ENCODE peak calls at places on chromosomes 11 and 22, in nine cellular contexts. N is fibroblast of lung; Y is NT2/D1; H is uterus; G is esophagus squamous epithelium; P is upper lobe of left lung; E is IMR-90; T is stomach; S is CD4-positive, alpha-beta T cell. I is an unnamed sample. For H3K9me3, the result is how much of the 10 kb centered on the place peaks cover.

GRCh38 chr11:108997826-108998225 is 333.0 kb downstream of the DDX10 start:
- DNase-seq in N (no peak), Y (no peak), H (no peak), G (no peak), P (no peak), E (peak), T (no peak), S (no peak), I (no peak)

GRCh38 chr22:22442928-22443709 is 65.4 kb downstream of the ZNF280B start:
- DNase-seq in N (no peak), Y (no peak), H (no peak), G (no peak), P (no peak), E (no peak), T (no peak), S (no peak), I (no peak)

GRCh38 chr11:34214961-34215805 is 109.8 kb downstream of the NAT10 start:
- DNase-seq in N (peak), Y (no peak), H (no peak), G (no peak), P (no peak), E (peak), T (no peak), S (peak), I (no peak)

GRCh38 chr11:118634435-118635236 is 27.2 kb downstream of the PHLDB1 start:
- DNase-seq in N (peak), Y (peak), H (peak), G (no peak), P (peak), E (peak), T (peak), S (no peak), I (no peak)

GRCh38 chr11:62540804-62541671 is 5.6 kb downstream of the AHNAK start:
- DNase-seq in N (no peak), Y (no peak), H (peak), G (no peak), P (no peak), E (peak), T (no peak), S (no peak), I (no peak)

GRCh38 chr11:73249858-73250773 is 22.0 kb upstream of the P2RY6 start:
- DNase-seq in N (no peak), Y (no peak), H (no peak), G (no peak), P (no peak), E (no peak), T (no peak), S (no peak), I (no peak)

GRCh38 chr22:17922925-17923898 is 101.1 kb downstream of the MICAL3 start:
- DNase-seq in N (peak), Y (no peak), H (no peak), G (no peak), P (no peak), E (peak), T (no peak), S (no peak), I (no peak)

GRCh38 chr11:130915556-130916237 is 582 bp downstream of the SNX19 start:
- DNase-seq in N (no peak), Y (no peak), H (no peak), G (no peak), P (no peak), E (no peak), T (no peak), S (no peak), I (peak)

GRCh38 chr22:18965526-18966421 is 29.7 kb upstream of the PRODH start:
- DNase-seq in N (no peak), Y (no peak), H (no peak), G (no peak), P (peak), E (no peak), T (no peak), S (no peak), I (no peak)

GRCh38 chr22:48982321-48982905 is 845.3 kb downstream of the BRD1 start:
- DNase-seq in N (no peak), Y (no peak), H (no peak), G (no peak), P (peak), E (no peak), T (no peak), S (no peak), I (no peak)
- H3K9me3 ChIP-seq in N (under half), Y (under half), H (under half), G (under half), P (under half), E (under half), T (under half), S (under half), I (under half)

GRCh38 chr22:48350456-48350855 is 1477.2 kb downstream of the BRD1 start:
- DNase-seq in N (no peak), Y (no peak), H (no peak), G (no peak), P (no peak), E (no peak), T (no peak), S (no peak), I (no peak)

GRCh38 chr22:48346911-48347310 is 1480.8 kb downstream of the BRD1 start:
- DNase-seq in N (no peak), Y (no peak), H (no peak), G (no peak), P (no peak), E (no peak), T (no peak), S (no peak), I (no peak)

GRCh38 chr22:48347311-48347710 is 1480.4 kb downstream of the BRD1 start:
- DNase-seq in N (no peak), Y (no peak), H (no peak), G (no peak), P (no peak), E (no peak), T (no peak), S (no peak), I (no peak)

GRCh38 chr22:48346311-48346710 is 1481.4 kb downstream of the BRD1 start:
- DNase-seq in N (no peak), Y (no peak), H (no peak), G (no peak), P (no peak), E (no peak), T (no peak), S (no peak), I (no peak)

DNA sequence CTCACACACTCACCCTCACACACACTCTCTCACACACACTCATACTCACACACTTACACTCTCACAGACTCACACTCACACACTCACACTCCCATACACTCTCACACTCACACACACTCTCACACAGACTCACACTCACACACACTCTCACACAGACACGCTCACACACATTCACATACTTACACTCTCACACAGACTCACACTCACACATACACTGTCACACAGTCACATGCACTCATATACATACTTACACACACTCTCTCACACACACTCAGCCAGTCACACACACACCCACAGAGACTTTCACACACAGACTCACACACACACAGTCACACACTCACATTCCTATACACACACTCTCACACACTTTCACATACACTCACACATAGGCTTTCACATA is 1478.8 kb downstream of the BRD1 start:
- DNase-seq in N (no peak), Y (no peak), H (no peak), G (no peak), P (no peak), E (no peak), T (no peak), S (no peak), I (no peak)
- H3K9me3 ChIP-seq in N (under half), Y (under half), H (under half), G (under half), P (under half), E (under half), T (under half), S (under half), I (under half)

DNA sequence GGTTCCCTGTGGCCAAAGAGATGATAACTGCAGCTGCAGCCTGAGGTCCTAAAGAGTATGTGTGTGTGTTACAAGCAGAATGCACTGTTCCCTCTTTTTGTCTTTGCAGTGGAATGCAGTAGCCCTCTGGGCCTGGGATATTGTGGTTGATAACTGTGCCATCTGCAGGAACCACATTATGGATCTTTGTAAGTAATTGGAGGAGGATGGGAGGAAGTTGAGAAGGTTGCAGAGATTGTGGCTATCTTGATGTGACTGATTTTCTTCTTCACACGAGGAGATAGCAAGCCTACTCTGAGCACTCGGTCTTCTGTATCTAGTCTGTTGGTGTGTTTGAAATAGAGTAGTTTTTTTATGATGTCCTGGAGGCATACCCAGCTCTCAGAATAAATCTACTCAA is 2.3 kb downstream of the RBX1 start:
- DNase-seq in N (no peak), Y (no peak), H (no peak), G (no peak), P (no peak), E (no peak), T (no peak), S (no peak), I (no peak)
- H3K9me3 ChIP-seq in N (under half), Y (under half), H (under half), G (under half), P (under half), E (under half), T (under half), S (under half), I (under half)

GRCh38 chr11:122978303-122978620 is 3.4 kb downstream of the BSX start:
- DNase-seq in N (no peak), Y (no peak), H (no peak), G (no peak), P (no peak), E (no peak), T (no peak), S (no peak), I (no peak)
- H3K9me3 ChIP-seq in N (under half), Y (under half), H (under half), G (under half), P (under half), E (under half), T (under half), S (under half), I (under half)

GRCh38 chr11:133206313-133207005 is 325.8 kb downstream of the OPCML start:
- DNase-seq in N (no peak), Y (no peak), H (no peak), G (no peak), P (no peak), E (no peak), T (no peak), S (no peak), I (no peak)
- H3K9me3 ChIP-seq in N (under half), Y (under half), H (under half), G (under half), P (under half), E (under half), T (under half), S (under half), I (under half)

GRCh38 chr22:47954107-47954506 is 1191.7 kb downstream of the TBC1D22A start:
- DNase-seq in N (no peak), Y (no peak), H (no peak), G (no peak), P (no peak), E (no peak), T (no peak), S (no peak), I (no peak)
- H3K9me3 ChIP-seq in N (under half), Y (under half), H (under half), G (under half), P (under half), E (under half), T (under half), S (under half), I (under half)

GRCh38 chr22:47591709-47592108 is 829.3 kb downstream of the TBC1D22A start:
- DNase-seq in N (no peak), Y (no peak), H (no peak), G (no peak), P (no peak), E (no peak), T (peak), S (no peak), I (no peak)

GRCh38 chr22:47591016-47591415 is 828.6 kb downstream of the TBC1D22A start:
- DNase-seq in N (no peak), Y (no peak), H (no peak), G (no peak), P (no peak), E (no peak), T (peak), S (no peak), I (no peak)

GRCh38 chr22:47593911-47594311 is 831.5 kb downstream of the TBC1D22A start:
- DNase-seq in N (no peak), Y (no peak), H (no peak), G (no peak), P (no peak), E (no peak), T (peak), S (no peak), I (no peak)

GRCh38 chr22:47593291-47593690 is 830.8 kb downstream of the TBC1D22A start:
- DNase-seq in N (no peak), Y (no peak), H (no peak), G (no peak), P (no peak), E (no peak), T (peak), S (no peak), I (no peak)

DNA sequence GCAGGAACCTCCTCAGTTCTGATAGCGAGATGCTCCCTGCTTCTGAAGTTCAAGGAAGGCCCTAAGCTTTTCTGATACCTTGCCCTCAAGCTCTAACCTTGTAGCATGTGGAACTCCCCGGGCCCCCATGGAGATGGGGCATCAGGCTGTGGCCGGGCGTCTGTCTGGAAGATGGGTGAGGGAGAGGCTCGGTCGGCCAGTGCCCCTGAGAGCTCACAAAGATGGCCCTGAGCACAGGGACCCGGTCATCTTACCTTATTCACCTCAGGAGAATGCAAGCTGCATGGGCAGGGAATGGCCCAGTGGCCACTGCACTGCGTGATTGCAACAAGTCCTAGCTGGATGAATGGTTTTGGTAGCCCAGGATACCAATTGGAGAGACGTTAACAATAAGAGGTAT is 830.3 kb downstream of the TBC1D22A start:
- DNase-seq in N (no peak), Y (no peak), H (no peak), G (no peak), P (no peak), E (no peak), T (peak), S (no peak), I (no peak)
- H3K9me3 ChIP-seq in N (under half), Y (under half), H (under half), G (under half), P (under half), E (half or more), T (under half), S (under half), I (under half)

DNA sequence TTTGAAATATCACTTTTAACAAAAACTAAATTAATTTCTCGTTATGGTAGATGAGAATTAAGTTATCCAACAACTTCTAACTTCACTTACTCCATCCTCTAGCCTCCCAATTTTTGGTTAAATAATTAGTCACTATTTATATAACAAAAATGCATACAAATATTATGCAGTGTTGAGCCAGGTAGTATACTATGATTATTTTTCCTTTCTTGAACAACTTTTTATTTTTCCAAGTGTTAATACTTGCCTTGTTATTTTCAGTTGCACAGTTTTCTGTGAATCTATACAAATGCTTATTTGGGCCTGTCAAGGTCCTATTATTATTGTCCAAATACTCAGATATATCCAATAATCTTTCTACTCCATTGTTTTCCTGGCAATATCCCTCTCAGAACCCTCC is 19.9 kb upstream of the CCDC83 start:
- DNase-seq in N (no peak), Y (no peak), H (no peak), G (no peak), P (no peak), E (no peak), T (no peak), S (no peak), I (no peak)
- H3K9me3 ChIP-seq in N (under half), Y (under half), H (under half), G (under half), P (under half), E (under half), T (under half), S (under half), I (under half)

GRCh38 chr22:48553119-48553518 is 1274.6 kb downstream of the BRD1 start:
- DNase-seq in N (no peak), Y (no peak), H (no peak), G (no peak), P (no peak), E (no peak), T (no peak), S (no peak), I (no peak)

GRCh38 chr22:48553694-48554308 is 1273.9 kb downstream of the BRD1 start:
- DNase-seq in N (no peak), Y (no peak), H (no peak), G (no peak), P (peak), E (no peak), T (no peak), S (no peak), I (no peak)

GRCh38 chr22:48554893-48555552 is 1272.7 kb downstream of the BRD1 start:
- DNase-seq in N (no peak), Y (no peak), H (no peak), G (no peak), P (peak), E (no peak), T (no peak), S (no peak), I (no peak)

GRCh38 chr22:48551061-48551460 is 1276.6 kb downstream of the BRD1 start:
- DNase-seq in N (no peak), Y (no peak), H (no peak), G (no peak), P (no peak), E (no peak), T (no peak), S (no peak), I (no peak)

DNA sequence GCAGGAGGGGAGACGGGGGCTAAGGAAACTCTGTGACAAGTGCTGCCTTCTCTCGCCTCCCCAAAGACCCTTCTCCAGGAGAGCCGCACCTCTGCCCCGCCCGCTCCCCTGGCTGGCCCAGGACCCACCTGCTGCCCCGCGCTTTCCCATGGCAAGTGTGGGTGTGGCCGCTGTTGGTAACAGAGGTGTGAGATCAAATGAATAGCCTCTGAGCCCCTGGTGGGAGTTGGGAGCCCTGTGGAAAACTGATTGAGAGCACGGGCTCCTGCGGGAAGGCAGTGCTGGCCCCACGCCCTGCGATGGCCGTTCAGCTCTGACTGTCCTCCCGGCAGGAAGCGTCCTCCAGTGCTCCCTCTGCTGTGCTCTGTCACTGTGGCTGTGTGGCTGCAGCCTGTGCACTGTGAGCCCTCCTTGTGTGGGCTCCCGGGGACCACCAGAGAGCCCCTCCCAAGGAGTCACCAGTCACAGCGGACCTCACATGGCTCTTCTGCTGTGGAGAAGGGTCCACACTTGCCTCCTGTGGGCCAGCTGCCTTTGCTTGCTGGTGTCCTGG is 1275.9 kb downstream of the BRD1 start:
- DNase-seq in N (no peak), Y (no peak), H (no peak), G (no peak), P (peak), E (no peak), T (no peak), S (no peak), I (no peak)
- H3K9me3 ChIP-seq in N (under half), Y (under half), H (under half), G (under half), P (under half), E (half or more), T (under half), S (under half), I (under half)

I was measured in T-helper 17 cell.